ENCODE peak calls at places on chromosomes 3 and 15, in four cellular contexts. M is endothelial cell of umbilical vein, G is IMR-90, L is GM12878. B is an unnamed sample.

GRCh38 chr15:45572627-45573026 is 14.6 kb upstream of the BLOC1S6 start:
- DNase-seq in G (no peak), M (no peak), L (no peak), B (no peak)

GRCh38 chr3:25444273-25444672 is 16.2 kb downstream of the RARB start:
- DNase-seq in M (no peak), G (no peak), L (no peak), B (no peak)

GRCh38 chr15:65028338-65028737 is 1.1 kb downstream of the MTFMT start:
- DNase-seq in L (no peak), G (no peak), M (no peak), B (peak)

GRCh38 chr3:189148090-189148507 is 23.7 kb upstream of the TPRG1 start:
- DNase-seq in G (peak), L (no peak), M (peak), B (peak)

GRCh38 chr15:96107922-96108321 is 222.6 kb upstream of the NR2F2 start:
- DNase-seq in G (peak), M (no peak), L (no peak), B (no peak)

GRCh38 chr3:133572158-133573053 is 1.1 kb upstream of the CDV3 start:
- DNase-seq in M (no peak), L (peak), G (peak), B (no peak)

GRCh38 chr3:86923071-86923476 is 67.9 kb downstream of the VGLL3 start:
- DNase-seq in G (peak), L (no peak), M (no peak), B (no peak)

GRCh38 chr3:2137651-2138050 is 39.0 kb downstream of the CNTN4 start:
- DNase-seq in G (no peak), M (no peak), L (no peak), B (no peak)

GRCh38 chr3:23019596-23020300 is 183.4 kb upstream of the UBE2E2 start:
- DNase-seq in M (no peak), L (no peak), G (no peak), B (no peak)

DNA sequence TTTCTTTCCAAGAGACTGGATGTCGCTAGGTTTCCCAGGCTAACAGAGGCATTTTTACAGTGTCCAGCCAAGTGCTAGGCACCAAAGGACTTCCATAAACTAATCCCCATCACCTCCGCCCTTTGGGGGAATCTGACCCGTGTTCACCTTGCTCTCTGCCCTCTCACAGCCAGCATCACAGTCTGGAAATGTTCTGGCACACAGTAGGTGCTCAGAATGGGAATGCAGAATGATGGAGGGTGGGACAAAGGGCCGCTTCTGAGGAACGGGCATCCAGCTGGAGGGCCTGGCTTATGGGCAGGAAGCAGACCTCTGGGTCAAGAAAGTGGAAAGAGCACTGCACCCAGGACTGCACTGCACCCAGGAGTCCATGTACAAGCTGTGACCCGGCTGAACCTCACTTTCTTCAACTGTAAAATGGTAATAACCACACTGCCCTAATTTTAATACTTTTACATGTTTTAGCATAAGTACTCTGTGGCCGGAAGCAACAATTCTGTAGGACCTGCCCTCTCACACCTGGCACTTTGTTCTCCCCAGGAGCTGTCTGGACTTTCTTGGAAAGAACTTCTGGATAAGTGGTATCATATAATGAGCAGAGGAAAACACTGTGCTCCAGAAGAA is 901 bp upstream of the NMB start:
- DNase-seq in M (no peak), L (no peak), G (no peak), B (no peak)
- TF ChIP-seq FOS in M (no peak), L (no peak), G (no peak), B (no peak)

GRCh38 chr3:49928511-49929017 is 1.0 kb downstream of the MON1A start:
- DNase-seq in G (no peak), M (no peak), L (no peak), B (no peak)

GRCh38 chr3:49927798-49928197 is 1.8 kb downstream of the MON1A start:
- DNase-seq in L (no peak), M (no peak), G (no peak), B (no peak)

GRCh38 chr3:49929333-49930240 is at the start of gene MON1A:
- DNase-seq in L (peak), G (peak), M (peak), B (peak)

GRCh38 chr3:49930922-49931321 is 1.3 kb upstream of the MON1A start:
- DNase-seq in M (no peak), G (no peak), L (no peak), B (peak)

GRCh38 chr3:49930241-49930690 is 655 bp upstream of the MON1A start:
- DNase-seq in L (no peak), G (no peak), M (no peak), B (no peak)
- TF ChIP-seq FOS in L (no peak), G (no peak), M (no peak), B (no peak)

DNA sequence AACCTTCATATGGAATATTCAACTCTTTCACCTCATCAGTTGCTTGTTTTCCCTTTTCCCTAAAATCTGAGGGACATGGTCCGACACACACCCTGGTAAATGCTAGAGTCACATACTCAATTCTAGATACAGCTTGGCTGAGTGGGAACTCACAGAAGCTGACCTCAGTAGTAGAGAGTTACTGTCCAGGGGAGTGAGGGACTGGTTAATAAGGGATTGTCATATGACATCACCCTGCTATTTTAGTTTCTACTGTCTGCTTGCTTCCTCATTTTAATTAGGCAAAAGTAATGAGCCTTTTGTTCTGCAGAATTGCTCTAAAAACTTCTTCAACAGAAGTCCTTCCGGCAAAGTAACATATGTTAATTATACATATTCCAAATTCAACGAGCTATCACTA is 244.5 kb downstream of the ZIC4 start:
- DNase-seq in G (no peak), M (no peak), L (no peak), B (no peak)
- TF ChIP-seq FOS in G (no peak), M (no peak), L (no peak), B (no peak)

GRCh38 chr3:81592101-81592500 is 169.3 kb downstream of the GBE1 start:
- DNase-seq in M (no peak), L (no peak), G (peak), B (no peak)
- TF ChIP-seq FOS in M (no peak), L (no peak), G (no peak), B (no peak)

GRCh38 chr3:4859788-4860187 is 119.4 kb upstream of the BHLHE40 start:
- DNase-seq in L (no peak), M (no peak), G (no peak), B (no peak)

GRCh38 chr3:4862973-4863372 is 116.3 kb upstream of the BHLHE40 start:
- DNase-seq in G (no peak), M (no peak), L (no peak), B (no peak)

GRCh38 chr3:4864503-4864902 is 114.7 kb upstream of the BHLHE40 start:
- DNase-seq in L (no peak), M (no peak), G (no peak), B (no peak)

GRCh38 chr3:4866841-4867240 is 112.4 kb upstream of the BHLHE40 start:
- DNase-seq in L (no peak), G (peak), M (peak), B (no peak)

GRCh38 chr3:4865714-4866113 is 113.5 kb upstream of the BHLHE40 start:
- DNase-seq in L (no peak), G (no peak), M (no peak), B (no peak)
- TF ChIP-seq FOS in L (no peak), G (no peak), M (no peak), B (no peak)

GRCh38 chr3:170867143-170867542 is 2.9 kb downstream of the RPL22L1 start:
- DNase-seq in M (no peak), G (peak), L (no peak), B (no peak)

GRCh38 chr3:170864525-170865208 is 5.3 kb downstream of the RPL22L1 start:
- DNase-seq in L (no peak), G (no peak), M (peak), B (no peak)

GRCh38 chr3:170863768-170864167 is 6.2 kb downstream of the RPL22L1 start:
- DNase-seq in G (no peak), M (no peak), L (no peak), B (no peak)

GRCh38 chr3:170866499-170866898 is 3.5 kb downstream of the RPL22L1 start:
- DNase-seq in M (no peak), L (no peak), G (no peak), B (no peak)

DNA sequence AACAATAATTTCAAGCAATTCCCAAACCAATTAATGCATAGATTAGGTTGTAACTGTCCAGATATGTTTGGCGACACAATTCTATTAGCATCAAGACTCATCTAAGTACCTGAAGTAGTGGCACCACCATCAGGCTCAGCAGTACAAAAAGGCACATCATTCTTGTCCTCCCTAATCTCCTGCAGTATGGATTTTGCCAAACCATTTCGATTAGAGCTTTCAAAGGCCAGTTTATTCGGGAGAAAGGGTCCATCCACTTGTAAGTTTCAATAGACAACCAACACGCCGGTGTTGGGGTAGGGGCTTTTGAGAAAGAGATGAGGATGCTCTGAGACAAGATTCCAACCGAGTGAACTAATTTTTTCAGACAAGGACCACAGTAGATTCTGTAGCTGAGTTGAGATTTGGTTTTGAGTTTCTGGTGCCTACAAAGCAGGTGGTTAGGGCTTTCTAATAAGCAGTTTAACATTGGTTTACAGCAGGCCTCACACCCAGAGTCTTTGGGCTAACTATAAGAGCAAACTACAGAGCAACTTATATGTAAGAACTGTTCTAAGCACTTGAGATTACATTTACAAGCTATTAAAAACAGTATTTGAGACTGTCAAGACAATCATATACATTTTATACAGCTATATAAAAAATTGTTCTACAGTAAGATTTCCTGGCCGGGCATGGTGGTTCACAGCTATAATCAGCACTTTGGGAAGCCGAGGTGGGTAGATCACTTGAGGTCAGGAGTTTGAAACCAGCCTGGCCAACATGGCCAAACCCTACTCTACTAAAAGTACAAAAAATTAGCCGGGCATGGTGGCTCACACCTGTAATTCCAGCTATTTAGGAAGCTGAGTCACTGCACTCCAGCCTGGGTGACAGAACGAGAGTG is 4.5 kb downstream of the RPL22L1 start:
- DNase-seq in L (no peak), M (no peak), G (no peak), B (no peak)
- TF ChIP-seq FOS in L (no peak), M (no peak), G (no peak), B (no peak)

DNA sequence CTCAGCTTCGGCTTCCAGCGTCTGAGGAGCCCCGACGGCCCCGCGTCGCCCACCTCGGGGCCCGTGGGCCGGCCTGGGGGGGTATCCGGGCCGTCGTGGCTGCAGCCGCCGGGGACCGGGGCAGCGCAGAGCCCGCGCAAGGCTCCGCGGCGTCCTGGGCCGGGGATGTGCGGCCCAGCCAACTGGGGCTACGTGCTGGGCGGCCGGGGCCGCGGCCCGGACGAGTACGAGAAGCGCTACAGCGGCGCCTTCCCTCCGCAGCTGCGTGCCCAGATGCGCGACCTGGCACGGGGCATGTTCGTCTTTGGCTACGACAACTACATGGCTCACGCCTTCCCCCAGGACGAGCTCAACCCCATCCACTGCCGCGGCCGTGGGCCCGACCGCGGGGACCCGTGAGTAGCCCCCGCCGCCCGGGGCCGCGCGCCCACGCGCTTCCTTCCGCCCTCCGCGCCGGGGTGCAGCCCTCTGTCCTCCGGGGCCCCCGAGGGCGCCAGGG is 462 bp downstream of the EDEM1 start:
- DNase-seq in L (no peak), G (peak), M (no peak), B (peak)
- TF ChIP-seq FOS in L (no peak), G (no peak), M (no peak), B (no peak)

GRCh38 chr15:81337713-81338157 is 13.8 kb upstream of the STARD5 start:
- DNase-seq in L (no peak), G (no peak), M (no peak), B (no peak)
- TF ChIP-seq FOS in L (no peak), G (no peak), M (no peak), B (no peak)

GRCh38 chr15:71080705-71081104 is 34.6 kb upstream of the THSD4 start:
- DNase-seq in G (peak), M (no peak), L (peak), B (no peak)
- TF ChIP-seq FOS in G (no peak), M (no peak), L (no peak), B (no peak)

B was measured in K562.